ENCODE peak calls at places on chromosomes 7 and 10, in four cellular contexts. X, A, G and R are unnamed samples.

GRCh38 chr7:142088022-142088714 is 23.4 kb upstream of the MGAM2 start:
- DNase-seq in X (no peak), A (no peak), G (no peak), R (peak)

GRCh38 chr7:50304158-50304910 is at the start of gene IKZF1:
- DNase-seq in X (peak), A (peak), G (peak), R (peak)

GRCh38 chr10:109974509-109975191 is 33.1 kb upstream of the ADD3 start:
- DNase-seq in X (no peak), A (no peak), G (no peak), R (no peak)

GRCh38 chr10:63142136-63142535 is 9.0 kb downstream of the NRBF2 start:
- DNase-seq in X (no peak), A (no peak), G (no peak), R (no peak)

GRCh38 chr10:30070001-30070759 is 10.8 kb upstream of the JCAD start:
- DNase-seq in X (no peak), A (no peak), G (no peak), R (no peak)

GRCh38 chr7:43303740-43304241 is 191.3 kb downstream of the HECW1 start:
- DNase-seq in X (no peak), A (no peak), G (no peak), R (no peak)

GRCh38 chr10:79326361-79327089 is 20.7 kb upstream of the PPIF start:
- DNase-seq in X (no peak), A (no peak), G (no peak), R (no peak)

GRCh38 chr7:1553513-1554210 is 2.3 kb downstream of the TMEM184A start:
- DNase-seq in X (no peak), A (no peak), G (no peak), R (no peak)

GRCh38 chr7:44796034-44796503 is 412 bp upstream of the PPIA start:
- DNase-seq in X (no peak), A (no peak), G (no peak), R (no peak)

GRCh38 chr7:30252885-30253795 is 31.3 kb upstream of the ZNRF2 start:
- DNase-seq in X (peak), A (no peak), G (peak), R (peak)

GRCh38 chr7:114865564-114865963 is 56.3 kb upstream of the MDFIC start:
- DNase-seq in X (peak), A (peak), G (peak), R (peak)

GRCh38 chr10:103696411-103697145 is 158.8 kb downstream of the SH3PXD2A start:
- DNase-seq in X (peak), A (peak), G (no peak), R (peak)

GRCh38 chr7:50608196-50608906 is 43.1 kb upstream of the DDC start:
- DNase-seq in X (no peak), A (no peak), G (no peak), R (no peak)

GRCh38 chr7:11427686-11428273 is 404.2 kb downstream of the THSD7A start:
- DNase-seq in X (peak), A (no peak), G (no peak), R (no peak)

GRCh38 chr7:28061824-28062196 is 118.8 kb downstream of the JAZF1 start:
- DNase-seq in X (no peak), A (no peak), G (no peak), R (no peak)

GRCh38 chr10:5654218-5654755 is 12.1 kb downstream of the ASB13 start:
- DNase-seq in X (no peak), A (no peak), G (no peak), R (peak)

GRCh38 chr7:149468208-149468607 is 7.3 kb upstream of the ZNF777 start:
- DNase-seq in X (peak), A (no peak), G (no peak), R (no peak)

GRCh38 chr10:48945441-48946143 is 6.0 kb upstream of the LRRC18 start:
- DNase-seq in X (no peak), A (no peak), G (no peak), R (peak)
- TF ChIP-seq CTCF in X (no peak), A (no peak), G (no peak), R (no peak)

GRCh38 chr7:110835209-110835608 is 255.7 kb upstream of the LRRN3 start:
- DNase-seq in X (no peak), A (no peak), G (no peak), R (peak)

GRCh38 chr7:110835889-110836288 is 255.0 kb upstream of the LRRN3 start:
- DNase-seq in X (no peak), A (no peak), G (no peak), R (no peak)

GRCh38 chr7:110842796-110843195 is 248.1 kb upstream of the LRRN3 start:
- DNase-seq in X (no peak), A (no peak), G (no peak), R (no peak)

GRCh38 chr7:110841840-110842579 is 248.9 kb upstream of the LRRN3 start:
- DNase-seq in X (no peak), A (no peak), G (no peak), R (no peak)

GRCh38 chr7:110839866-110840265 is 251.1 kb upstream of the LRRN3 start:
- DNase-seq in X (peak), A (no peak), G (no peak), R (no peak)
- TF ChIP-seq CTCF in X (peak), A (no peak), G (no peak), R (no peak)

DNA sequence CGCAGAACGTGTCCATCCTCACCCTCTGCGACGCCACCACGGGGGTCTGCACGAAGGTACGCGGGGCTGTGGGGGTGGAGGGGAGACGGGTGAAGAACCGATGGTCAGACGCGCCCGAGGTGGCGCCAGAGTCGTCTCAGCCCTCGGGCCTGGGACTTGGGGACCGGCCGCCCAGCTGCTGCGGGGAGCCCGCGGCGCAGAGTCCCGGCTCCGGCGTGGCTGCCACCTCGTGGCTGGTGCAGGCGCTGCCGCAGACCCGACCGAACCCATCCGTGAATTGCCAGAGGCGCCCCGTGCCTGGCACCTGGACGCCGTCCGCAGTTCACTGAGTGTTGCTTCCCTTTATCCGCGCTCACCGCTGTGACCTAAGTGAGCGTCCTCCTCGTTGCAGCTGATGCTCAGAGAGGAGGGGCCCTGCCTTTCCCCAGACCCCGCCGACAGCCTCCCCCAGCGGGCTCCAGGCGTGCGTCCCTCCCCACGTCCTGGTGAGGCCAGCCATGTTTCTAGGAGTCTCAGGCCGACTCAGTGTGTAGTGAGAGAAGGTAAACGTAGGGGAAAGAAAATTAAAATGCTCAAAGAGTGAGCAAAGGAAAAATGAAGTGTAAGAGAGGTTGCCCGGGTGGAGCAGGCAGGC is 208.7 kb downstream of the PAXIP1 start:
- DNase-seq in X (no peak), A (no peak), G (no peak), R (peak)
- TF ChIP-seq CTCF in X (no peak), A (no peak), G (peak), R (peak)

DNA sequence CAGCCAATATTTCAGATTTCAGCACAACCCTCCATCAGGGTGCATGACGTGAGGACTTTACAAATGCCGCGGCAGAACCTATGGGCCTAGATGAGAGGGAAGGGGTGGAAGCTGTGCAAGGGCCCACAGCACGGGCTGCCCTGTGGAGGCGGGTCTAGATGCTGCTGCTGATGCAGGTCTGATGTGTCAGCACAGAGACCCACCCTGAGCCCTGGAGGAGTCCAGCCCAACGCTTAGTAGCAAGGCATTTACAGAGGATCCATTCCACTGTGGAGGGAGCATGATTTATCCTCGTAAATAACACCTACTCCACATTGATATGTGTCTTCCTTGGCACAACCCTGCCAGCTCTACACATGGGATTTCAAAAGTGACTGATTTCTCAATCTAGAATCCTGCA is 48.5 kb downstream of the MYL10 start:
- DNase-seq in X (no peak), A (no peak), G (no peak), R (no peak)
- TF ChIP-seq CTCF in X (no peak), A (no peak), G (no peak), R (no peak)

GRCh38 chr7:80680159-80680903 is 41.9 kb downstream of the CD36 start:
- DNase-seq in X (peak), A (no peak), G (no peak), R (no peak)

GRCh38 chr7:80678703-80679102 is 40.3 kb downstream of the CD36 start:
- DNase-seq in X (no peak), A (no peak), G (no peak), R (no peak)

GRCh38 chr7:80677629-80678028 is 39.2 kb downstream of the CD36 start:
- DNase-seq in X (no peak), A (no peak), G (no peak), R (no peak)

GRCh38 chr7:80682744-80683143 is 44.3 kb downstream of the CD36 start:
- DNase-seq in X (no peak), A (no peak), G (no peak), R (no peak)

GRCh38 chr7:80681272-80681885 is 42.9 kb downstream of the CD36 start:
- DNase-seq in X (peak), A (no peak), G (no peak), R (no peak)
- TF ChIP-seq CTCF in X (peak), A (no peak), G (peak), R (no peak)

GRCh38 chr7:3780016-3780415 is 479.0 kb downstream of the SDK1 start:
- DNase-seq in X (no peak), A (no peak), G (no peak), R (no peak)

GRCh38 chr7:3781607-3782006 is 480.6 kb downstream of the SDK1 start:
- DNase-seq in X (no peak), A (no peak), G (no peak), R (no peak)

DNA sequence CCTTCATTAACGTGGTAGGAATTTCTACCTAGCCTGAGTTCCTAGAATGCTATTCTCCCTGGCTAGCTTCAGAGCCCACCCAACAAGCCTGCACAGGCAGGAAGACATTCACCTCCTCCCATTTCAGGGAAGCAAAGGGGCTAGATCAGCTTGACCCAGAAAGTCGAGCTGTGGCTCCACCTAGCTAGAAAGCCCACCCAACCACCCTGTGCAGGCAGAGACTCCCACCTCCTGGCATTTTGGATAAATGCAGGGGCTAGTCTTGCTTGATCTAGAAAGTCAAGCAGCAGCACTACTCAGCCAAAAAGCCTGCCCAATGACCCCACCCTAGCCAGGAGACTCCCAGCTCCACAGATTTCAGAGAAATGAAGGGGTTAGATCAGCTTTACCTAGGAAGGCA is 479.5 kb downstream of the SDK1 start:
- DNase-seq in X (no peak), A (no peak), G (no peak), R (no peak)
- TF ChIP-seq CTCF in X (no peak), A (no peak), G (no peak), R (no peak)